ENCODE peak calls at places on chromosomes 1 and 21, in seven cellular contexts. R, U, Y, J, P, L and A are unnamed samples.

GRCh38 chr1:993379-993995 is 6.4 kb downstream of the HES4 start:
- DNase-seq in R (no peak), U (no peak), Y (no peak), J (no peak), P (no peak), L (no peak), A (no peak)

GRCh38 chr1:54190526-54190925 is 9.3 kb downstream of the CYB5RL start:
- DNase-seq in R (no peak), U (no peak), Y (no peak), J (no peak), P (no peak), L (no peak), A (no peak)

GRCh38 chr1:6080469-6080868 is 34.8 kb downstream of the KCNAB2 start:
- DNase-seq in R (no peak), U (no peak), Y (no peak), J (no peak), P (no peak), L (no peak), A (no peak)

GRCh38 chr1:40185951-40186864 is 25.0 kb downstream of the RLF start:
- DNase-seq in R (peak), U (no peak), Y (peak), J (peak), P (peak), L (no peak), A (peak)

GRCh38 chr21:31397939-31398338 is 53.9 kb upstream of the TIAM1 start:
- DNase-seq in R (no peak), U (no peak), Y (no peak), J (peak), P (no peak), L (no peak), A (no peak)

GRCh38 chr21:42316891-42317290 is 1.7 kb upstream of the TFF3 start:
- DNase-seq in R (no peak), U (no peak), Y (no peak), J (no peak), P (no peak), L (no peak), A (no peak)

GRCh38 chr1:88961081-88961480 is 31.3 kb downstream of the KYAT3 start:
- DNase-seq in R (no peak), U (no peak), Y (no peak), J (no peak), P (no peak), L (no peak), A (no peak)

GRCh38 chr1:117371436-117372151 is 4.3 kb downstream of the MAN1A2 start:
- DNase-seq in R (no peak), U (no peak), Y (no peak), J (no peak), P (peak), L (no peak), A (no peak)

GRCh38 chr1:228032041-228032440 is 25.2 kb downstream of the WNT3A start:
- DNase-seq in R (no peak), U (no peak), Y (no peak), J (no peak), P (peak), L (no peak), A (no peak)

GRCh38 chr1:232568331-232568852 is 61.5 kb downstream of the SIPA1L2 start:
- DNase-seq in R (no peak), U (no peak), Y (no peak), J (no peak), P (peak), L (no peak), A (no peak)

GRCh38 chr1:173669491-173669941 is at the start of gene ANKRD45:
- DNase-seq in R (no peak), U (peak), Y (no peak), J (no peak), P (peak), L (peak), A (no peak)

GRCh38 chr1:79353224-79353623 is 346.7 kb upstream of the ADGRL4 start:
- DNase-seq in R (no peak), U (no peak), Y (peak), J (no peak), P (peak), L (peak), A (no peak)

GRCh38 chr1:154819628-154820590 is 50.2 kb downstream of the KCNN3 start:
- DNase-seq in R (no peak), U (peak), Y (peak), J (peak), P (no peak), L (peak), A (no peak)

GRCh38 chr1:109198043-109198695 is 15.5 kb upstream of the SARS1 start:
- DNase-seq in R (no peak), U (no peak), Y (peak), J (no peak), P (peak), L (peak), A (peak)

GRCh38 chr1:108815566-108815965 is 41.3 kb downstream of the AKNAD1 start:
- DNase-seq in R (no peak), U (no peak), Y (no peak), J (no peak), P (no peak), L (no peak), A (no peak)

GRCh38 chr1:35925741-35926140 is 5.2 kb upstream of the AGO3 start:
- DNase-seq in R (no peak), U (no peak), Y (no peak), J (no peak), P (peak), L (no peak), A (no peak)

GRCh38 chr21:42698730-42699129 is 45.3 kb downstream of the PDE9A start:
- DNase-seq in R (no peak), U (no peak), Y (peak), J (no peak), P (no peak), L (no peak), A (no peak)